ENCODE peak calls at places on chromosomes 1 and 21, in five cellular contexts. A is psoas muscle, O is uterus, R is left ventricle myocardium inferior, G is mesendoderm. V is an unnamed sample.

GRCh38 chr1:16369821-16370220 is 2.8 kb downstream of the SZRD1 start:
- DNase-seq in O (no peak), A (no peak), R (no peak), G (no peak), V (no peak)

GRCh38 chr1:82565546-82565945 is 764.8 kb downstream of the ADGRL2 start:
- DNase-seq in A (no peak), R (no peak), O (no peak), G (no peak), V (no peak)

GRCh38 chr21:28298251-28298672 is 694.4 kb downstream of the LTN1 start:
- DNase-seq in O (no peak), G (no peak), R (no peak), A (no peak), V (no peak)

GRCh38 chr1:6603851-6604558 is 1.3 kb upstream of the KLHL21 start:
- DNase-seq in G (peak; percentile 96), A (peak; percentile 89), R (peak; percentile 81), O (peak; percentile 80), V (peak; percentile 81)

GRCh38 chr1:179230251-179230650 is 774 bp upstream of the ABL2 start:
- DNase-seq in A (no peak), R (no peak), O (no peak), G (no peak), V (no peak)

GRCh38 chr1:23908453-23909341 is 4.5 kb downstream of the CNR2 start:
- DNase-seq in O (no peak), A (no peak), G (no peak), R (no peak), V (no peak)

GRCh38 chr1:160672118-160672517 is 25.3 kb upstream of the SLAMF1 start:
- DNase-seq in A (no peak), R (no peak), O (no peak), G (peak; percentile 27), V (no peak)

GRCh38 chr21:43597052-43597451 is 62.2 kb downstream of the HSF2BP start:
- DNase-seq in G (peak; percentile 36), A (no peak), R (no peak), O (no peak), V (no peak)

GRCh38 chr1:85361106-85361505 is 84.7 kb upstream of the BCL10 start:
- DNase-seq in O (peak; percentile 15), R (no peak), G (no peak), A (no peak), V (no peak)

GRCh38 chr1:46768445-46768844 is 30.4 kb upstream of the CYP4B1 start:
- DNase-seq in O (no peak), R (no peak), A (no peak), G (no peak), V (no peak)
- H3K4me3 ChIP-seq in O (no peak overlapping the region), R (no peak overlapping the region), A (no peak overlapping the region), G (no peak overlapping the region), V (no peak overlapping the region)

DNA sequence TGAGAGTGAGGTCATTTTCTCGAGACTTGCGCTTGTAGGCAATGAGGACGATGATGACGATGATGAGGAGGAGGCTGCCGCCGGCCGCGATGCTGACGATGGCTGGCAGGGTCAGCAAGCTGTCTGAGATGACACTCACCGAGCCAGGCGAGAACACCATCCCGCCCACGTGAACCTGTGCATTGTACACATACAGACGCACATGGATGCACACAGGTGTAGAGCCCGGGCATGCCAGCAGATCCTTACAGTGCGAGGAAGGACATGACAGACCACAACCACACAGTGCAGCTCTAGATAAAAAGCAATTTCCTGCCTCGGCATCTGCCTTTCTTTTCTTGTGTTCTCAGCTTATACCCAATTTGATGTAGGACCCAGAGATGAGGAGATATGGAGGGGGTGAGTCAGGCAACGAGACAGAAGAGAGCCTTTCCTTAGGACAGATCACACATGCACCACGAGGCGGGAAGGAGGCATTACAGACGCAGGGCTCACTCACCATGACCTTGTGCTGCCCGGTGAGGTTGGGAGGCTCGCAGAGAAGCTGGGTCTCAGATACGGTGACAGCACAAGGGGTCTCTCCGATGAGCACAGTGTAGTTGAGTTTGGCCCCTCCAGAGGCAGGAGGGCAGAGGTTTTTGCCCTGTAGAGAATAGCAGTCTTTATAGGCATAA is 133.8 kb upstream of the CD34 start:
- DNase-seq in G (no peak), R (no peak), O (no peak), A (no peak), V (no peak)
- H3K36me3 ChIP-seq in G (peaks cover 6% of the 10 kb centered on the region), R (peaks cover 71% of the 10 kb centered on the region), O (no peaks in the 10 kb centered on the region), A (peaks cover 63% of the 10 kb centered on the region), V (peaks cover 83% of the 10 kb centered on the region)

GRCh38 chr1:151130837-151131586 is 15.4 kb downstream of the SEMA6C start:
- DNase-seq in A (peak; percentile 87), G (peak; percentile 99), O (peak; percentile 93), R (peak; percentile 85), V (peak; percentile 89)
- H3K4me3 ChIP-seq in A (peak overlapping the region; percentile 50), G (no peak overlapping the region), O (peak overlapping the region; percentile 38), R (peak overlapping the region; percentile 61), V (peak overlapping the region; percentile 51)

GRCh38 chr21:37808261-37808660 is 108.0 kb downstream of the KCNJ6 start:
- DNase-seq in R (no peak), G (no peak), A (no peak), O (no peak), V (no peak)

GRCh38 chr21:37815893-37816292 is 100.4 kb downstream of the KCNJ6 start:
- DNase-seq in A (no peak), R (no peak), G (no peak), O (no peak), V (no peak)

GRCh38 chr21:37817242-37817641 is 99.0 kb downstream of the KCNJ6 start:
- DNase-seq in O (no peak), G (no peak), R (no peak), A (no peak), V (no peak)

GRCh38 chr21:37811711-37812110 is 104.5 kb downstream of the KCNJ6 start:
- DNase-seq in A (no peak), G (no peak), R (no peak), O (no peak), V (no peak)
- H3K36me3 ChIP-seq in A (no peaks in the 10 kb centered on the region), G (no peaks in the 10 kb centered on the region), R (no peaks in the 10 kb centered on the region), O (no peaks in the 10 kb centered on the region), V (no peaks in the 10 kb centered on the region)

DNA sequence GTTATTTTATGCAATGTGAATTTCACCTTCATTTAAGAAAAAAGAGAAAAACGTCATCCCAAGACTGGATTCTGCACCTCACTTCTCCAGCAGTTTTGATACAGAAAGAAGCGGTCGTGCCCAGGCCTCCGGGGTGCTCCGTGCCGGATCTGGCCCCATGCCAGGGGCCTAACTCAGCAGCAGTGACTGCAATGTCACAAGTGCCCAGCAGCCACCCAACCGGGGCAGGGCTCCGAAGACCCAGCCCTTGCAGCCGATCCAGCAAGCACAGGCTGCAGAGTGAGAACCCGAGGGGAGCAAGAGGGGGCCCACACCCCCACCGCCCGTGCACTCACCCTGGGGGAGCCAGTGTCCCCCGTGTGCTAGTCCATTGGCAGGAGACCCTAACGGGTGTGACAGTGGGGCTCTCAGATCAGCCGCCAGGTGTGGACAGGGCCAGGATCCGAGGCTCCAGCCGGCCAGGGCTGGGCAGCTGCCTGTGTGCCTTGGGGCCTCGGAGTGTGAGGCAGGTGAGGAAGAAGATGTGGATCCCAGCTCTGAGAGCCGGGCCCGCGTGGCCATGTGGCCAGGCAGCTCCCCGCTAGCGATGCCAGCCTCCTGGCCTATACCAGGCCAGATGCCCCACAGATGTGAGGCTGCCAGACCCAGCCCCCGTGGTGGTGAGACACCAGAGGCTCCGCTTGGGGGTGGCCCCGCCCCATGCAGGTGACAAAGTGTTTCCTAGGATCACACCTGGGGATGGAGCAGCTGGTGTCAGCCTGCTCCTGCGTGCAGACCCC is 60.6 kb downstream of the MEGF6 start:
- DNase-seq in A (no peak), G (no peak), O (no peak), R (no peak), V (no peak)
- H3K4me3 ChIP-seq in A (no peak overlapping the region), G (no peak overlapping the region), O (no peak overlapping the region), R (no peak overlapping the region), V (no peak overlapping the region)

V was measured in lower lobe of right lung.